ENCODE peak calls at places on chromosomes 2 and 18, in eight cellular contexts. Q is activated T-cell treated with anti-CD3 and anti-CD28 coated beads, Interleukin-2, amount 50 U/mL, for 72 hours; G is T-helper 2 cell; L is cardiac fibroblast; D is ureter; M is NCI-H2171; E is NCI-H2081; U is immature natural killer cell. T is an unnamed sample.

GRCh38 chr18:70931942-70932814 is 643.3 kb downstream of the SOCS6 start:
- DNase-seq in Q (no peak), G (no peak), L (peak; percentile 73), D (no peak), M (no peak), E (peak; percentile 28), U (no peak), T (no peak)

GRCh38 chr2:50529600-50530218 is 502.2 kb downstream of the NRXN1 start:
- DNase-seq in Q (peak; percentile 2), G (no peak), L (peak; percentile 65), D (no peak), M (peak; percentile 41), E (peak; percentile 57), U (no peak), T (no peak)

GRCh38 chr2:159133795-159134194 is 152.7 kb downstream of the WDSUB1 start:
- DNase-seq in Q (no peak), G (no peak), L (peak; percentile 59), D (no peak), M (no peak), E (no peak), U (no peak), T (no peak)

GRCh38 chr2:100365434-100365833 is 43.1 kb upstream of the LONRF2 start:
- DNase-seq in Q (no peak), G (no peak), L (peak; percentile 92), D (no peak), M (peak; percentile 97), E (peak; percentile 69), U (no peak), T (no peak)

GRCh38 chr2:96880891-96881273 is 11.0 kb upstream of the SEMA4C start:
- DNase-seq in Q (no peak), G (no peak), L (no peak), D (no peak), M (no peak), E (no peak), U (no peak), T (no peak)

GRCh38 chr2:155727097-155727906 is 605.2 kb downstream of the NR4A2 start:
- DNase-seq in Q (no peak), G (no peak), L (no peak), D (no peak), M (no peak), E (no peak), U (no peak), T (no peak)

GRCh38 chr2:172554352-172555271 is 1.3 kb upstream of the PDK1 start:
- DNase-seq in Q (no peak), G (no peak), L (peak; percentile 12), D (no peak), M (no peak), E (no peak), U (no peak), T (no peak)

GRCh38 chr2:207167129-207167923 is 1.6 kb upstream of the KLF7 start:
- DNase-seq in Q (peak; percentile 23), G (no peak), L (peak; percentile 84), D (peak; percentile 49), M (no peak), E (no peak), U (no peak), T (no peak)

GRCh38 chr2:168565512-168565911 is 109.4 kb downstream of the CERS6 start:
- DNase-seq in Q (no peak), G (no peak), L (no peak), D (no peak), M (no peak), E (no peak), U (no peak), T (no peak)

GRCh38 chr2:20366672-20367116 is 16.1 kb upstream of the PUM2 start:
- DNase-seq in Q (peak; percentile 69), G (no peak), L (no peak), D (no peak), M (no peak), E (no peak), U (no peak), T (no peak)

GRCh38 chr2:53131416-53131815 is 636.2 kb upstream of the CHAC2 start:
- DNase-seq in Q (no peak), G (no peak), L (peak; percentile 78), D (no peak), M (no peak), E (no peak), U (no peak), T (no peak)

GRCh38 chr2:168278424-168278888 is 31.1 kb upstream of the STK39 start:
- DNase-seq in Q (no peak), G (no peak), L (peak; percentile 25), D (no peak), M (no peak), E (no peak), U (no peak), T (no peak)

GRCh38 chr2:152062130-152063091 is 36.4 kb downstream of the CACNB4 start:
- DNase-seq in Q (no peak), G (no peak), L (peak; percentile 60), D (peak; percentile 47), M (no peak), E (no peak), U (no peak), T (no peak)

GRCh38 chr2:86790828-86791561 is at the start of gene CD8A:
- DNase-seq in Q (peak; percentile 76), G (peak; percentile 36), L (peak; percentile 53), D (no peak), M (no peak), E (no peak), U (peak; percentile 84), T (peak; percentile 64)

GRCh38 chr2:134927195-134927594 is 8.6 kb downstream of the CCNT2 start:
- DNase-seq in Q (no peak), G (no peak), L (peak; percentile 48), D (no peak), M (no peak), E (no peak), U (no peak), T (no peak)

GRCh38 chr2:239193426-239193825 is 207.4 kb downstream of the HDAC4 start:
- DNase-seq in Q (no peak), G (no peak), L (no peak), D (peak; percentile 37), M (no peak), E (no peak), U (no peak), T (no peak)

GRCh38 chr2:195318440-195319111 is 338.4 kb upstream of the SLC39A10 start:
- DNase-seq in Q (peak; percentile 38), G (peak; percentile 7), L (peak; percentile 74), D (no peak), M (peak; percentile 74), E (peak; percentile 47), U (no peak), T (no peak)

GRCh38 chr2:240565267-240566202 is 2.7 kb upstream of the RNPEPL1 start:
- DNase-seq in Q (peak; percentile 93), G (peak; percentile 87), L (peak; percentile 73), D (peak; percentile 92), M (no peak), E (no peak), U (peak; percentile 98), T (peak; percentile 72)

GRCh38 chr2:159506764-159507406 is 109.5 kb downstream of the BAZ2B start:
- DNase-seq in Q (no peak), G (no peak), L (peak; percentile 27), D (no peak), M (no peak), E (no peak), U (no peak), T (no peak)

GRCh38 chr2:32008811-32009478 is 1.9 kb downstream of the MEMO1 start:
- DNase-seq in Q (peak; percentile 16), G (no peak), L (peak; percentile 34), D (no peak), M (no peak), E (no peak), U (no peak), T (no peak)

GRCh38 chr2:27830616-27831120 is 59.1 kb downstream of the MRPL33 start:
- DNase-seq in Q (no peak), G (no peak), L (peak; percentile 17), D (no peak), M (no peak), E (no peak), U (no peak), T (no peak)

GRCh38 chr2:106839849-106840595 is 45.9 kb downstream of the ST6GAL2 start:
- DNase-seq in Q (peak; percentile 1), G (no peak), L (no peak), D (no peak), M (no peak), E (no peak), U (no peak), T (no peak)

GRCh38 chr2:46979611-46980010 is 64.0 kb upstream of the MCFD2 start:
- DNase-seq in Q (peak; percentile 54), G (no peak), L (no peak), D (no peak), M (no peak), E (no peak), U (peak; percentile 75), T (peak; percentile 15)

GRCh38 chr2:106232633-106233032 is 38.5 kb upstream of the UXS1 start:
- DNase-seq in Q (no peak), G (no peak), L (no peak), D (no peak), M (no peak), E (no peak), U (no peak), T (no peak)

GRCh38 chr18:10565835-10566234 is 40.0 kb downstream of the NAPG start:
- DNase-seq in Q (no peak), G (no peak), L (no peak), D (no peak), M (no peak), E (no peak), U (no peak), T (no peak)

GRCh38 chr2:222320441-222321395 is 21.9 kb upstream of the PAX3 start:
- DNase-seq in Q (no peak), G (no peak), L (no peak), D (no peak), M (no peak), E (peak; percentile 17), U (no peak), T (no peak)

T was measured in effector CD8-positive, alpha-beta T cell.